ENCODE peak calls at places on chromosome 10, in four cellular contexts. D is SK-N-SH, N is HCT116, I is K562. B is an unnamed sample.

GRCh38 chr10:48384699-48384982 is 78.2 kb downstream of the MAPK8 start:
- DNase-seq in D (no peak), N (no peak), I (peak; percentile 25), B (no peak)

GRCh38 chr10:126634915-126635314 is 35.6 kb downstream of the C10orf90 start:
- DNase-seq in D (no peak), N (no peak), I (no peak), B (no peak)

GRCh38 chr10:70228503-70228902 is 4.7 kb downstream of the PPA1 start:
- DNase-seq in D (no peak), N (no peak), I (no peak), B (peak; percentile 22)

GRCh38 chr10:119301397-119301796 is 94.0 kb downstream of the GRK5 start:
- DNase-seq in D (no peak), N (no peak), I (no peak), B (no peak)

GRCh38 chr10:2761311-2761710 is 306.0 kb upstream of the PFKP start:
- DNase-seq in D (no peak), N (no peak), I (no peak), B (peak; percentile 15)

GRCh38 chr10:35639651-35640311 is 2.3 kb downstream of the FZD8 start:
- DNase-seq in D (peak; percentile 53), N (no peak), I (no peak), B (no peak)

GRCh38 chr10:95440326-95440725 is 120.8 kb downstream of the SORBS1 start:
- DNase-seq in D (no peak), N (no peak), I (no peak), B (no peak)

GRCh38 chr10:129859536-129859935 is 104.5 kb downstream of the EBF3 start:
- DNase-seq in D (no peak), N (no peak), I (no peak), B (no peak)

GRCh38 chr10:93819520-93819919 is 61.8 kb downstream of the LGI1 start:
- DNase-seq in D (no peak), N (no peak), I (no peak), B (no peak)

DNA sequence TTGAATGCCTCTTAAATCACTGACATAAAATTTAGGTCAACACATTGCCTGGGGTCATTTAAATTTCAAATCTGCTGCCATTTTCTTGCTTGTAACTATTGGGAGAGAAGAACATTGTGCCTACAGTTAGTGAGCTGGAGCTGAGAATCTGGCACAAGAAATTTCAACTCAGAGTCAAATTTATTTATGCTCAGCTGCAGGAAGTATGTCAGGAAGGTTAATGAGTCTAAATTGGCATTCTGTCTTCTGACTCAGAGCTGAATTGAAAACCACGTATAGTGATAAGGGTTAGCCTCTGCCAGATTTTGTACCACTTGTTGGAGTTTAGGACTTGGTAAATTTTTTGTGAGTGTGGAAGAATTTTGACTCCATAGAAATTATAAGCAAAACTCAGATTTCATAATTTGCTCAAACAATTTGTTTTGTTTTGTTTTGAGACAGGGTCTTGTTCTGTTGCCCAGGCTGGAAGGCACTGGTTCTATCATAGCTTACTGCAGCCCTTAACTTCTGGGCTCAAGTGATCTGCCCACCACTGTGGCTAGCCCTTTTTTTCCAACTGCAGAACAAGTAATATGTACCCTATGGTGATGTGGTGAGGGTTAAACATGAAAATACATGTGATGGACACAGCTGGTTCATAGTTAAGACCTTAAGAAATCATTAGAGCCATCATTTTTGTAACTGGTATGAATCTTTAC is 31.3 kb downstream of the CSTF2T start:
- DNase-seq in D (peak; percentile 4), N (no peak), I (no peak), B (no peak)
- TF ChIP-seq JUND in D (peak; percentile 72), N (no peak), I (no peak), B (no peak)

DNA sequence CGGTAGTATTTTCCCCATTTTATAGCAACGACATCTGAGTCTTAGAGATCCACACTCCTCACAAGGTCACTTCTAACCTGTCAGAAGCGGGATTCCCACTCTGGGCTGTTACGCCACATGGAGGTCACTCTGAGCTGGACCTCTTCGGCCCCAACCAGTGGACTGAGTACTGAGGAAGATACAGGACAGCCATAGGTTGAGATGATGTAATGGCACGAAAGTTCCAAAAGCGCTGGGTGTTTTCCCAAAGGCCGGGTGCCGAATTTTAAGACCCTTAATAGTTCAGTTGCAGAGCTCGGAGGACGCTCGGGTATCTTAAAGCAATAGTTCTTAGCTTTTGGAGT is 699 bp downstream of the GHITM start:
- DNase-seq in D (peak; percentile 20), N (no peak), I (no peak), B (peak; percentile 33)
- TF ChIP-seq JUND in D (no peak), N (no peak), I (no peak), B (no peak)

GRCh38 chr10:4453276-4453675 is 372.7 kb upstream of the AKR1E2 start:
- DNase-seq in D (no peak), N (no peak), I (no peak), B (no peak)
- TF ChIP-seq JUND in D (no peak), N (no peak), I (no peak), B (no peak)

GRCh38 chr10:10824611-10825148 is 193.0 kb upstream of the CELF2 start:
- DNase-seq in D (no peak), N (no peak), I (no peak), B (no peak)
- TF ChIP-seq JUND in D (no peak), N (no peak), I (no peak), B (no peak)

GRCh38 chr10:112185959-112186358 is 2.4 kb upstream of the GPAM start:
- DNase-seq in D (no peak), N (no peak), I (no peak), B (no peak)
- TF ChIP-seq JUND in D (no peak), N (no peak), I (no peak), B (no peak)

DNA sequence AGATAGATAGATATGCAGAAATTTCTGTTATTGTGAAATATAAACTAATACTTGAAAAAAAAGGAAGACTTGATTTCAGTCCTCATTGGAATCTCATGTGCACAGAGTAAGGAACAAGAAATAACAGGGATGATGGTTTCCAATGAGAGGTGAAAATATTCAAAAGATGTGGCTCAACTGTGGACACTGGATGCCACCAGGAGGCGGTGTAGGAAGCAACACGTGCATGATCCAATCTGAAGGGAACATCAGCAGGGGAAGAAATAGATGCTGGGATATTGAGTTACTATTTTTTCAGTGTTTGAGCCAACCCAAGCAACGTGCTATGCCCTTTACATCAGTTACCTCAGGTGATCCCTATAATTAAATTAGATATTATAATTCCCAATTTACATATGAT is 710.8 kb upstream of the LRRTM3 start:
- DNase-seq in D (peak; percentile 1), N (no peak), I (no peak), B (peak; percentile 23)
- TF ChIP-seq JUND in D (no peak), N (no peak), I (no peak), B (no peak)

DNA sequence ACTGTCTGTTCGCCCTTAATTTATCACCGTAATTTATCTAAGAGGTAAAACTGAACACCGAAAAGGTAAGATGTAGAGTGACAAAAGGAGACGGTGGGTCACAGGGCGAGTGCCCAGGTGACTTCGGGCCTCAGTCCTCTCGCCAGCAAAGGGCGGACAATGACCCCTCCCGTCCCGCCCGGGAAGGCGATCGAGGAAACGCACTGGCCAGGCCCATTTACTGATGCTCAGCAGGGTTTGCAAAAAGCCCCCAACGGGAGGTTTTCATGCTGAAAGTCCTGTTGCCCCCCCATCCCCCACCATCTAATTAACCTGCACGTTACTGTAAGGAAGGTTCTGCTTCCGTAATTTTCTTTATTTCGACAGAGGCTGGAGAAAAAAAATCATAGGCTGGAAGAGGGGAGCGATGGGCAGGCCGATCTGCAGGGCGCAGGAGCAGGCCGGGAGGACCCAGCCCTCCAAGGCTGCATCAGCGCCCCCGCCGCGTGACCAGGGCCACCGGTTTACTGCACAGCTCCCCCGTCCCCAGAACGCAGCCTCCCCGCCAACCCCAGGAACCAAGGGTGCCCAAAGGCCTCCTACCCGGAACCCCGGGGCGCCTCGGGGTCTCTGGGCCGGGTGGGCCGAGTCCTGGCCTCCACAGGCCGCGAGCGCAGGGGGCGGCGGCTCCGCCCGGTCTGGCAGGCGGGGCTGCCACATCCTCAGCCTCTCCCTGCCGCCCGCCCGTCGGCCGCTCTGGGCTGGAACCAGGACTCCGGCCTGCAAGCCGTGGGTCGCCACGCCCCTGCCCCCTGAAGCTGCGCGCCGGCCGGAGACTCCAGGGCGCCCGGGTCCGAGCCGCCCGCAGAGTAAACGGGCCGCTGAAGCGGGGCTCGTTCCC is 637 bp downstream of the OAT start:
- DNase-seq in D (peak; percentile 83), N (no peak), I (no peak), B (peak; percentile 28)
- TF ChIP-seq JUND in D (no peak), N (no peak), I (no peak), B (no peak)